ENCODE peak calls at places on chromosomes 16 and 17, in nine cellular contexts. C is CD8-positive, alpha-beta T cell; Q is ovary; I is effector memory CD4-positive, alpha-beta T cell; H is IMR-90; E is HCT116; S is cardiac muscle cell; R is MM.1S; N is spleen. O is an unnamed sample. For H3K4me1, the result is how much of the 10 kb centered on the place peaks cover.

GRCh38 chr17:28112199-28112995 is 69.9 kb downstream of the NLK start:
- DNase-seq in C (no peak), Q (no peak), I (no peak), H (peak), E (no peak), S (peak), R (no peak), N (no peak), O (no peak)

GRCh38 chr17:59666235-59666634 is 41.0 kb downstream of the PTRH2 start:
- DNase-seq in C (no peak), Q (no peak), I (no peak), H (no peak), E (no peak), S (peak), R (no peak), N (no peak), O (no peak)

GRCh38 chr17:51000835-51001638 is 119.6 kb downstream of the SPAG9 start:
- DNase-seq in C (no peak), Q (no peak), I (no peak), H (peak), E (peak), S (peak), R (peak), N (no peak), O (no peak)

GRCh38 chr16:46916980-46917379 is 32.8 kb downstream of the GPT2 start:
- DNase-seq in C (no peak), Q (no peak), I (no peak), H (peak), E (peak), S (no peak), R (no peak), N (no peak), O (no peak)

GRCh38 chr17:30958187-30958586 is 12.7 kb upstream of the RNF135 start:
- DNase-seq in C (no peak), Q (no peak), I (no peak), H (no peak), E (no peak), S (peak), R (no peak), N (no peak), O (no peak)

GRCh38 chr17:51739245-51739886 is 419.1 kb downstream of the CA10 start:
- DNase-seq in C (no peak), Q (no peak), I (no peak), H (no peak), E (no peak), S (no peak), R (no peak), N (no peak), O (no peak)

GRCh38 chr17:8892338-8892690 is 24.8 kb upstream of the PIK3R6 start:
- DNase-seq in C (no peak), Q (no peak), I (no peak), H (no peak), E (no peak), S (no peak), R (peak), N (no peak), O (no peak)

GRCh38 chr17:66523378-66524174 is 221.2 kb downstream of the PRKCA start:
- DNase-seq in C (no peak), Q (no peak), I (no peak), H (peak), E (no peak), S (no peak), R (no peak), N (no peak), O (no peak)

GRCh38 chr17:59754547-59754946 is 47.1 kb downstream of the VMP1 start:
- DNase-seq in C (no peak), Q (no peak), I (no peak), H (peak), E (peak), S (peak), R (no peak), N (no peak), O (no peak)

GRCh38 chr17:47624727-47625068 is 25.0 kb upstream of the KPNB1 start:
- DNase-seq in C (no peak), Q (no peak), I (no peak), H (no peak), E (no peak), S (no peak), R (no peak), N (no peak), O (no peak)

GRCh38 chr16:57022445-57022844 is 33.1 kb downstream of the NLRC5 start:
- DNase-seq in C (no peak), Q (no peak), I (no peak), H (no peak), E (no peak), S (no peak), R (no peak), N (no peak), O (no peak)

GRCh38 chr17:46170609-46171432 is 22.4 kb downstream of the KANSL1 start:
- DNase-seq in C (no peak), Q (no peak), I (no peak), H (no peak), E (no peak), S (no peak), R (no peak), N (no peak), O (no peak)

GRCh38 chr16:82756283-82756599 is 129.5 kb downstream of the CDH13 start:
- DNase-seq in C (no peak), Q (no peak), I (no peak), H (peak), E (no peak), S (peak), R (no peak), N (no peak), O (no peak)

GRCh38 chr17:79023886-79024771 is at the start of gene C1QTNF1:
- DNase-seq in C (peak), Q (peak), I (no peak), H (peak), E (no peak), S (peak), R (peak), N (peak), O (peak)

GRCh38 chr16:70493863-70494770 is 29.2 kb downstream of the COG4 start:
- DNase-seq in C (no peak), Q (no peak), I (no peak), H (peak), E (no peak), S (no peak), R (peak), N (no peak), O (no peak)

GRCh38 chr17:31254654-31255053 is 42.4 kb downstream of the OMG start:
- DNase-seq in C (no peak), Q (no peak), I (no peak), H (no peak), E (no peak), S (no peak), R (no peak), N (no peak), O (no peak)

GRCh38 chr16:4599545-4599944 is 15.1 kb downstream of the UBALD1 start:
- DNase-seq in C (no peak), Q (no peak), I (no peak), H (no peak), E (no peak), S (no peak), R (no peak), N (no peak), O (no peak)

GRCh38 chr16:51818342-51818944 is 667.4 kb upstream of the SALL1 start:
- DNase-seq in C (no peak), Q (no peak), I (no peak), H (peak), E (no peak), S (peak), R (no peak), N (no peak), O (no peak)

GRCh38 chr16:8929086-8929748 is 34.5 kb downstream of the USP7 start:
- DNase-seq in C (no peak), Q (no peak), I (no peak), H (no peak), E (no peak), S (no peak), R (no peak), N (no peak), O (no peak)

GRCh38 chr16:20611975-20612471 is 35.9 kb upstream of the ACSM2B start:
- DNase-seq in C (no peak), Q (peak), I (no peak), H (no peak), E (no peak), S (peak), R (no peak), N (no peak), O (peak)

GRCh38 chr17:73223626-73224616 is 31.1 kb downstream of the COG1 start:
- DNase-seq in C (no peak), Q (no peak), I (no peak), H (no peak), E (no peak), S (no peak), R (no peak), N (no peak), O (no peak)

GRCh38 chr16:88306411-88306810 is 76.3 kb upstream of the ZNF469 start:
- DNase-seq in C (no peak), Q (no peak), I (no peak), H (no peak), E (no peak), S (no peak), R (no peak), N (no peak), O (peak)

GRCh38 chr17:12729086-12729485 is 60.2 kb upstream of the ARHGAP44 start:
- DNase-seq in C (no peak), Q (no peak), I (no peak), H (no peak), E (no peak), S (peak), R (no peak), N (no peak), O (no peak)

GRCh38 chr16:56941092-56941491 is 9.2 kb downstream of the HERPUD1 start:
- DNase-seq in C (no peak), Q (no peak), I (no peak), H (no peak), E (no peak), S (no peak), R (no peak), N (peak), O (no peak)

GRCh38 chr17:15194859-15195277 is 70.3 kb downstream of the PMP22 start:
- DNase-seq in C (no peak), Q (no peak), I (no peak), H (peak), E (no peak), S (no peak), R (no peak), N (no peak), O (no peak)

GRCh38 chr16:55655709-55656694 is at the start of gene SLC6A2:
- DNase-seq in C (no peak), Q (no peak), I (no peak), H (no peak), E (no peak), S (no peak), R (no peak), N (no peak), O (peak)

GRCh38 chr16:51276335-51276734 is 125.3 kb upstream of the SALL1 start:
- DNase-seq in C (no peak), Q (no peak), I (no peak), H (no peak), E (no peak), S (no peak), R (no peak), N (no peak), O (no peak)

DNA sequence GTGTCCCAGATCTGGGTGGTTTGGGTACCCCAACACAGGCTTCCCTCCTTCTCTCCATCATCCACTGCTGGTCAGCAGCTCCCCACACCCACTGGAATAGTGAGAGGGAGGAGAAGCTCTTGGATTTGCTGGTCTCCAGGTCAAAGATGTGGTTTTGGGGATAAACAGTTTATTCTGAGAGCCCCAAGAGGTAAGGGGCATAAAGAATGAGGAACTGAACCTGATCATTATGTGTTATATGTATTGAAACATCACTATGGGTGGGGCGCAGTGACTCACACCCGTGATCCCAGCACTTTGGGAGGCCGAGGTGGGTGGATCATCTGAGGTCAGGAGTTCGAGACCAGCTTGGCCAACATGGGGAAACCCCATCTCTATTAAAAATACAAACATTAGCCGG is 3.9 kb downstream of the DPEP2 start:
- DNase-seq in C (no peak), Q (no peak), I (no peak), H (no peak), E (no peak), S (no peak), R (no peak), N (no peak), O (no peak)
- H3K27ac ChIP-seq in C (no peak), Q (no peak), I (peak), H (no peak), E (no peak), S (no peak), R (no peak), N (peak), O (peak)

GRCh38 chr17:29595107-29595942 is 2.4 kb downstream of the ANKRD13B start:
- DNase-seq in C (no peak), Q (peak), I (no peak), H (peak), E (no peak), S (no peak), R (no peak), N (no peak), O (peak)
- H3K4me1 ChIP-seq in C (under half), Q (under half), I (under half), H (under half), E (under half), S (under half), R (under half), N (under half), O (under half)

GRCh38 chr16:10641953-10642949 is 52.5 kb downstream of the TEKT5 start:
- DNase-seq in C (no peak), Q (no peak), I (no peak), H (no peak), E (no peak), S (no peak), R (no peak), N (no peak), O (no peak)
- H3K4me3 ChIP-seq in C (no peak), Q (no peak), I (no peak), H (no peak), E (no peak), S (no peak), R (no peak), N (no peak), O (no peak)

DNA sequence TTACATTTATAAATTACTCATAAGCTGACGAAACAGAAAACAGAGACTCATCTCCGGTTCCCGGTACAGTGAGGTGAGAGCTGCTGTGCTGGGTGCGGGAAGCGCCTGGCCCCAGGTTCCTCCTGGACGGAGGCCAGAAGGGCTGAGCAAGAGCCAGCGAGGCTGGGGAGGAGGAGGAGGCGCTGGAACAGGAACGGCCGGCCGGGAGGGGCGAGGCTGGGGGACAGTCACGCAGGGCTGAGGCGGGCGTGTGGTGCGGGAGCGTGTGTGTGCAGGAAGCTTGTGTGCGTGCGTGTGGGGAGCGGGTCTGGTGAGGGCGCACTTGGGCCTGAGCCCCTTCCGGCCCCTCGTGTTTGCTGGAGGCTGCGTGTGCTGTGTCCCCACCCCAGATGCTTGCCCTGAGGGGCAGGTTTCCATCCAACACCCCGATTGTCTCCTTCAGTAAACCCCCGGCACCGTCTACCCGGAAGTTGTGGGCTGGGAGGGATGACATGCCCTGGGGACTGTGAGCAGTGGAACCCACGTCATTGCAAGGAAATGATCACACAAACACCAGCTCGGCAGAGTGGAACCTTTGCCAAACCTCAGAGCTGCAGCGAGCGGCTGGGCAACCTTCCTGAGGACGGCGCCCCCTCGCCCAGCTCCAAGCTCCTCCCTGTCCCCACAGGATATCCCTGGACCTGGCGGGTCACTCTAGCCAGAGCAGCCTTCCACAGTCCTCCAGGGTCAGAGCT is 19.4 kb downstream of the CD7 start:
- DNase-seq in C (peak), Q (peak), I (peak), H (peak), E (no peak), S (peak), R (peak), N (peak), O (peak)
- H3K27ac ChIP-seq in C (peak), Q (peak), I (peak), H (peak), E (peak), S (no peak), R (peak), N (peak), O (peak)

GRCh38 chr16:17302620-17303019 is 168.1 kb downstream of the XYLT1 start:
- DNase-seq in C (no peak), Q (no peak), I (no peak), H (no peak), E (no peak), S (no peak), R (no peak), N (no peak), O (no peak)

GRCh38 chr16:17301184-17301583 is 169.6 kb downstream of the XYLT1 start:
- DNase-seq in C (no peak), Q (no peak), I (no peak), H (no peak), E (no peak), S (no peak), R (no peak), N (no peak), O (no peak)

GRCh38 chr16:17303101-17303500 is 167.7 kb downstream of the XYLT1 start:
- DNase-seq in C (no peak), Q (no peak), I (no peak), H (no peak), E (no peak), S (no peak), R (no peak), N (no peak), O (no peak)

GRCh38 chr16:17301593-17302135 is 169.1 kb downstream of the XYLT1 start:
- DNase-seq in C (no peak), Q (no peak), I (no peak), H (no peak), E (no peak), S (no peak), R (peak), N (peak), O (no peak)

DNA sequence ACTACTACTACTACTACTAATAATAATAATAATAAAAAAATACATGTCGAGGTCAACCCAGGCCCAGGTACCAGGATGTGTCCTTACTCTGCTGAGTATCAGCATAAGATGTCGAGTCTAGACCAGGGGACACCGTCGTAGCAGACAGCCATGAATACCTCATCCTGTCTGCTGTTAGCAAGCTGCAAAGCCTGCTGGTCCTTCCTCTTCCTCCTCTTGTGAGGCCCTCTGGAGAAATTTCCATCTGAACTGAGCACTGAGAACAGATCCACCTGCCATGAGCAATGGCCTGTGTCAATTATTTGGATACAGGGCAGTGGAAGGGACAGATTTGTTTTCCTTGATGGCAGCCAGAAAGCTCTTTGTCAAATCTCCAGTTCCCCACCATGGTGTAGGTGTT is 168.5 kb downstream of the XYLT1 start:
- DNase-seq in C (no peak), Q (no peak), I (no peak), H (no peak), E (no peak), S (no peak), R (no peak), N (no peak), O (no peak)
- H3K4me1 ChIP-seq in C (under half), Q (under half), I (under half), H (under half), E (under half), S (under half), R (under half), N (half or more), O (under half)

GRCh38 chr16:22191089-22191965 is 14.8 kb upstream of the EEF2K start:
- DNase-seq in C (peak), Q (peak), I (peak), H (peak), E (peak), S (peak), R (peak), N (peak), O (peak)
- H3K4me3 ChIP-seq in C (peak), Q (peak), I (peak), H (peak), E (peak), S (peak), R (peak), N (peak), O (peak)

GRCh38 chr17:44914148-44914547 is 1.2 kb downstream of the GFAP start:
- DNase-seq in C (no peak), Q (no peak), I (no peak), H (no peak), E (no peak), S (no peak), R (no peak), N (peak), O (no peak)
- H3K27ac ChIP-seq in C (no peak), Q (no peak), I (no peak), H (no peak), E (no peak), S (no peak), R (no peak), N (no peak), O (no peak)

GRCh38 chr16:85881436-85881835 is 17.5 kb upstream of the IRF8 start:
- DNase-seq in C (peak), Q (no peak), I (no peak), H (no peak), E (no peak), S (no peak), R (no peak), N (no peak), O (no peak)
- H3K4me1 ChIP-seq in C (under half), Q (under half), I (under half), H (under half), E (under half), S (under half), R (under half), N (under half), O (under half)

GRCh38 chr17:57834146-57834741 is 15.6 kb downstream of the MRPS23 start:
- DNase-seq in C (no peak), Q (no peak), I (no peak), H (no peak), E (no peak), S (no peak), R (no peak), N (no peak), O (no peak)
- H3K4me3 ChIP-seq in C (no peak), Q (no peak), I (no peak), H (no peak), E (no peak), S (no peak), R (no peak), N (no peak), O (no peak)